ENCODE peak calls at places on chromosomes 13 and 19, in six cellular contexts. One of them, this sample, is unnamed.

GRCh38 chr19:43575955-43576451 is 402 bp downstream of the PINLYP start:
- DNase-seq in fibroblast of lung: no peak
- DNase-seq in neural progenitor cell: no peak
- DNase-seq in sigmoid colon: no peak
- DNase-seq in cardiac muscle cell: no peak
- DNase-seq in breast epithelium: no peak
- DNase-seq in this sample: no peak

GRCh38 chr13:51895906-51896888 is 34.4 kb downstream of the CCDC70 start:
- DNase-seq in fibroblast of lung: peak; percentile 50
- DNase-seq in neural progenitor cell: peak; percentile 74
- DNase-seq in sigmoid colon: no peak
- DNase-seq in cardiac muscle cell: peak; percentile 77
- DNase-seq in breast epithelium: no peak
- DNase-seq in this sample: peak; percentile 40

GRCh38 chr19:18074192-18074591 is 12.5 kb downstream of the IL12RB1 start:
- DNase-seq in fibroblast of lung: no peak
- DNase-seq in neural progenitor cell: no peak
- DNase-seq in sigmoid colon: no peak
- DNase-seq in cardiac muscle cell: no peak
- DNase-seq in breast epithelium: no peak
- DNase-seq in this sample: no peak

GRCh38 chr13:45321230-45321629 is 19.8 kb downstream of the TPT1 start:
- DNase-seq in fibroblast of lung: no peak
- DNase-seq in neural progenitor cell: no peak
- DNase-seq in sigmoid colon: no peak
- DNase-seq in cardiac muscle cell: no peak
- DNase-seq in breast epithelium: no peak
- DNase-seq in this sample: no peak

GRCh38 chr13:94997126-94997525 is 284.8 kb upstream of the SOX21 start:
- DNase-seq in fibroblast of lung: no peak
- DNase-seq in neural progenitor cell: no peak
- DNase-seq in sigmoid colon: no peak
- DNase-seq in cardiac muscle cell: peak; percentile 37
- DNase-seq in breast epithelium: no peak
- DNase-seq in this sample: no peak

GRCh38 chr19:16325161-16325527 is 518 bp downstream of the KLF2 start:
- DNase-seq in fibroblast of lung: no peak
- DNase-seq in neural progenitor cell: peak; percentile 61
- DNase-seq in sigmoid colon: peak; percentile 82
- DNase-seq in cardiac muscle cell: no peak
- DNase-seq in breast epithelium: no peak
- DNase-seq in this sample: peak; percentile 43

GRCh38 chr19:6480843-6481415 is 658 bp downstream of the DENND1C start:
- DNase-seq in fibroblast of lung: no peak
- DNase-seq in neural progenitor cell: no peak
- DNase-seq in sigmoid colon: no peak
- DNase-seq in cardiac muscle cell: no peak
- DNase-seq in breast epithelium: no peak
- DNase-seq in this sample: no peak

GRCh38 chr13:39864221-39864620 is 208.8 kb downstream of the COG6 start:
- DNase-seq in fibroblast of lung: no peak
- DNase-seq in neural progenitor cell: no peak
- DNase-seq in sigmoid colon: no peak
- DNase-seq in cardiac muscle cell: no peak
- DNase-seq in breast epithelium: no peak
- DNase-seq in this sample: no peak

GRCh38 chr13:101706651-101707050 is 254.2 kb downstream of the ITGBL1 start:
- DNase-seq in fibroblast of lung: peak; percentile 80
- DNase-seq in neural progenitor cell: no peak
- DNase-seq in sigmoid colon: no peak
- DNase-seq in cardiac muscle cell: peak; percentile 74
- DNase-seq in breast epithelium: peak; percentile 30
- DNase-seq in this sample: no peak

GRCh38 chr19:9936151-9937000 is at the start of gene OLFM2:
- DNase-seq in fibroblast of lung: no peak
- DNase-seq in neural progenitor cell: peak; percentile 90
- DNase-seq in sigmoid colon: no peak
- DNase-seq in cardiac muscle cell: no peak
- DNase-seq in breast epithelium: no peak
- DNase-seq in this sample: no peak

GRCh38 chr19:17035842-17036424 is 9.3 kb upstream of the CPAMD8 start:
- DNase-seq in fibroblast of lung: no peak
- DNase-seq in neural progenitor cell: no peak
- DNase-seq in sigmoid colon: peak; percentile 75
- DNase-seq in cardiac muscle cell: no peak
- DNase-seq in breast epithelium: no peak
- DNase-seq in this sample: peak; percentile 29

GRCh38 chr13:75418997-75419396 is 63.0 kb downstream of the TBC1D4 start:
- DNase-seq in fibroblast of lung: no peak
- DNase-seq in neural progenitor cell: no peak
- DNase-seq in sigmoid colon: no peak
- DNase-seq in cardiac muscle cell: peak; percentile 71
- DNase-seq in breast epithelium: no peak
- DNase-seq in this sample: no peak

GRCh38 chr19:54724644-54725043 is 402 bp downstream of the KIR3DL3 start:
- DNase-seq in fibroblast of lung: no peak
- DNase-seq in neural progenitor cell: no peak
- DNase-seq in sigmoid colon: no peak
- DNase-seq in cardiac muscle cell: no peak
- DNase-seq in breast epithelium: no peak
- DNase-seq in this sample: no peak

GRCh38 chr19:57293719-57294118 is 13.4 kb downstream of the ZNF460 start:
- DNase-seq in fibroblast of lung: no peak
- DNase-seq in neural progenitor cell: no peak
- DNase-seq in sigmoid colon: no peak
- DNase-seq in cardiac muscle cell: no peak
- DNase-seq in breast epithelium: no peak
- DNase-seq in this sample: no peak
- H3K36me3 ChIP-seq in fibroblast of lung: peaks cover 23% of the 10 kb centered on the region
- H3K36me3 ChIP-seq in neural progenitor cell: peaks cover 28% of the 10 kb centered on the region
- H3K36me3 ChIP-seq in sigmoid colon: peaks cover 57% of the 10 kb centered on the region
- H3K36me3 ChIP-seq in cardiac muscle cell: peaks cover 45% of the 10 kb centered on the region
- H3K36me3 ChIP-seq in breast epithelium: peaks cover 22% of the 10 kb centered on the region
- H3K36me3 ChIP-seq in this sample: peaks cover 90% of the 10 kb centered on the region

GRCh38 chr13:24357756-24358155 is 48.4 kb downstream of the C1QTNF9 start:
- DNase-seq in fibroblast of lung: no peak
- DNase-seq in neural progenitor cell: no peak
- DNase-seq in sigmoid colon: no peak
- DNase-seq in cardiac muscle cell: no peak
- DNase-seq in breast epithelium: no peak
- DNase-seq in this sample: no peak
- H3K27ac ChIP-seq in fibroblast of lung: no peak overlapping the region
- H3K27ac ChIP-seq in neural progenitor cell: no peak overlapping the region
- H3K27ac ChIP-seq in sigmoid colon: no peak overlapping the region
- H3K27ac ChIP-seq in cardiac muscle cell: no peak overlapping the region
- H3K27ac ChIP-seq in breast epithelium: no peak overlapping the region
- H3K27ac ChIP-seq in this sample: no peak overlapping the region

GRCh38 chr13:30730526-30730925 is 4.8 kb upstream of the ALOX5AP start:
- DNase-seq in fibroblast of lung: no peak
- DNase-seq in neural progenitor cell: peak; percentile 68
- DNase-seq in sigmoid colon: no peak
- DNase-seq in cardiac muscle cell: no peak
- DNase-seq in breast epithelium: no peak
- DNase-seq in this sample: no peak
- TF ChIP-seq CTCF in fibroblast of lung: no peak
- TF ChIP-seq CTCF in neural progenitor cell: no peak
- TF ChIP-seq CTCF in sigmoid colon: no peak
- TF ChIP-seq CTCF in cardiac muscle cell: no peak
- TF ChIP-seq CTCF in breast epithelium: no peak
- TF ChIP-seq CTCF in this sample: no peak

GRCh38 chr19:48476176-48476575 is 7.0 kb downstream of the CYTH2 start:
- DNase-seq in fibroblast of lung: no peak
- DNase-seq in neural progenitor cell: no peak
- DNase-seq in sigmoid colon: no peak
- DNase-seq in cardiac muscle cell: no peak
- DNase-seq in breast epithelium: no peak
- DNase-seq in this sample: no peak
- H3K36me3 ChIP-seq in fibroblast of lung: peaks cover 30% of the 10 kb centered on the region
- H3K36me3 ChIP-seq in neural progenitor cell: peaks cover 4% of the 10 kb centered on the region
- H3K36me3 ChIP-seq in sigmoid colon: peaks cover 61% of the 10 kb centered on the region
- H3K36me3 ChIP-seq in cardiac muscle cell: peaks cover 60% of the 10 kb centered on the region
- H3K36me3 ChIP-seq in breast epithelium: no peaks in the 10 kb centered on the region
- H3K36me3 ChIP-seq in this sample: peaks cover 80% of the 10 kb centered on the region

GRCh38 chr19:48866692-48867091 is 1.7 kb downstream of the PLEKHA4 start:
- DNase-seq in fibroblast of lung: no peak
- DNase-seq in neural progenitor cell: no peak
- DNase-seq in sigmoid colon: no peak
- DNase-seq in cardiac muscle cell: no peak
- DNase-seq in breast epithelium: no peak
- DNase-seq in this sample: no peak

GRCh38 chr19:48867119-48867921 is 1.1 kb downstream of the PLEKHA4 start:
- DNase-seq in fibroblast of lung: no peak
- DNase-seq in neural progenitor cell: no peak
- DNase-seq in sigmoid colon: no peak
- DNase-seq in cardiac muscle cell: peak; percentile 35
- DNase-seq in breast epithelium: no peak
- DNase-seq in this sample: no peak

GRCh38 chr19:48870048-48870447 is 1.6 kb upstream of the PLEKHA4 start:
- DNase-seq in fibroblast of lung: no peak
- DNase-seq in neural progenitor cell: no peak
- DNase-seq in sigmoid colon: no peak
- DNase-seq in cardiac muscle cell: no peak
- DNase-seq in breast epithelium: no peak
- DNase-seq in this sample: no peak

GRCh38 chr19:48867922-48868195 is 558 bp downstream of the PLEKHA4 start:
- DNase-seq in fibroblast of lung: no peak
- DNase-seq in neural progenitor cell: peak; percentile 6
- DNase-seq in sigmoid colon: peak; percentile 71
- DNase-seq in cardiac muscle cell: no peak
- DNase-seq in breast epithelium: no peak
- DNase-seq in this sample: peak; percentile 15

GRCh38 chr19:48868196-48868886 is at the start of gene PLEKHA4:
- DNase-seq in fibroblast of lung: peak; percentile 61
- DNase-seq in neural progenitor cell: peak; percentile 33
- DNase-seq in sigmoid colon: peak; percentile 89
- DNase-seq in cardiac muscle cell: peak; percentile 71
- DNase-seq in breast epithelium: peak; percentile 66
- DNase-seq in this sample: peak; percentile 84
- H3K27ac ChIP-seq in fibroblast of lung: peak within 1 kb of the TSS; percentile 86
- H3K27ac ChIP-seq in neural progenitor cell: peak within 1 kb of the TSS; percentile 8
- H3K27ac ChIP-seq in sigmoid colon: peak within 1 kb of the TSS; percentile 85
- H3K27ac ChIP-seq in cardiac muscle cell: peak within 1 kb of the TSS; percentile 88
- H3K27ac ChIP-seq in breast epithelium: peak within 1 kb of the TSS; percentile 92
- H3K27ac ChIP-seq in this sample: peak within 1 kb of the TSS; percentile 75

GRCh38 chr19:51948979-51949378 is 21.7 kb downstream of the ZNF613 start:
- DNase-seq in fibroblast of lung: peak; percentile 37
- DNase-seq in neural progenitor cell: no peak
- DNase-seq in sigmoid colon: no peak
- DNase-seq in cardiac muscle cell: peak; percentile 55
- DNase-seq in breast epithelium: no peak
- DNase-seq in this sample: peak; percentile 57

GRCh38 chr19:51946602-51947001 is 19.3 kb downstream of the ZNF613 start:
- DNase-seq in fibroblast of lung: no peak
- DNase-seq in neural progenitor cell: no peak
- DNase-seq in sigmoid colon: no peak
- DNase-seq in cardiac muscle cell: no peak
- DNase-seq in breast epithelium: no peak
- DNase-seq in this sample: no peak

GRCh38 chr19:51944798-51945552 is 17.7 kb downstream of the ZNF613 start:
- DNase-seq in fibroblast of lung: no peak
- DNase-seq in neural progenitor cell: no peak
- DNase-seq in sigmoid colon: no peak
- DNase-seq in cardiac muscle cell: no peak
- DNase-seq in breast epithelium: no peak
- DNase-seq in this sample: no peak
- TF ChIP-seq CTCF in fibroblast of lung: no peak
- TF ChIP-seq CTCF in neural progenitor cell: no peak
- TF ChIP-seq CTCF in sigmoid colon: no peak
- TF ChIP-seq CTCF in cardiac muscle cell: no peak
- TF ChIP-seq CTCF in breast epithelium: no peak
- TF ChIP-seq CTCF in this sample: no peak

GRCh38 chr19:48145596-48146254 is 24.4 kb downstream of the LIG1 start:
- DNase-seq in fibroblast of lung: no peak
- DNase-seq in neural progenitor cell: no peak
- DNase-seq in sigmoid colon: no peak
- DNase-seq in cardiac muscle cell: no peak
- DNase-seq in breast epithelium: no peak
- DNase-seq in this sample: no peak
- H3K36me3 ChIP-seq in fibroblast of lung: peaks cover 3% of the 10 kb centered on the region
- H3K36me3 ChIP-seq in neural progenitor cell: no peaks in the 10 kb centered on the region
- H3K36me3 ChIP-seq in sigmoid colon: no peaks in the 10 kb centered on the region
- H3K36me3 ChIP-seq in cardiac muscle cell: peaks cover 4% of the 10 kb centered on the region
- H3K36me3 ChIP-seq in breast epithelium: peaks cover 5% of the 10 kb centered on the region
- H3K36me3 ChIP-seq in this sample: no peaks in the 10 kb centered on the region

DNA sequence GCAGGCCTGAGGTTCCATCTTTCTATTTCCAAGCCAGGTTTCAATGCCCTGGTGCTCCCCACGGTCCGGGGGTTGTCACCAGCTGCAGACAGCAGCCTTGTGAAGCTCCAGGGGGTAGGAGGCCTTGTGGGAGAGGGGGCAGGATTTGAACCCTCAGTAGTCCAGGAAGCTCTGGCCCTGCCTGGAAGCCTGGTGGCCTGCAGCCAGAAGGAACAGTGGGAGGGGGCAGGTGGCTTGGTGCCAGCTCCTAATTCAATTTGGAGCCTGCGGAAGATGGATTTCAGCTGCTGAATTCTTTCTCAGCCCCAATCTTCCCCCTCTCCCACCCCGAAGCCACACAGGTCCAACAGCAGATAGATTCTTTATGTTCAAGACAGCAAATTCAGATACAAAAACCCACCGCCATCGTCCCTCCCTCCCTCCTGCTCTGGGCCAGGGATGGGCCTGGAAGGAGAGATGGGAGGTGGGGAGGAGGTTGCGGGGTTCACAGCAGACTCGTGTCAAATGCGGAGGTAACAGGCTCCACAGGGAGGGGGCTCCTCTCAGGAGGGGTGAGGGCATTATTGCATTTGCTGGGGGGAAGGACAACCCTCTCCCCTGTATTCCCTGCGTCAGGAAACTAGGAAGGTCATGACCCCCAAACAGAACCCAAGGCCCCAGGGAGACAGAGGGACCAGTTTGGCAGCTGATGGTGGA is 2.4 kb upstream of the PTGER1 start:
- DNase-seq in fibroblast of lung: peak; percentile 47
- DNase-seq in neural progenitor cell: no peak
- DNase-seq in sigmoid colon: no peak
- DNase-seq in cardiac muscle cell: peak; percentile 87
- DNase-seq in breast epithelium: no peak
- DNase-seq in this sample: no peak
- H3K27ac ChIP-seq in fibroblast of lung: no peak overlapping the region
- H3K27ac ChIP-seq in neural progenitor cell: no peak overlapping the region
- H3K27ac ChIP-seq in sigmoid colon: no peak overlapping the region
- H3K27ac ChIP-seq in cardiac muscle cell: no peak overlapping the region
- H3K27ac ChIP-seq in breast epithelium: no peak overlapping the region
- H3K27ac ChIP-seq in this sample: no peak overlapping the region

GRCh38 chr19:29873801-29874575 is 62.2 kb downstream of the CCNE1 start:
- DNase-seq in fibroblast of lung: no peak
- DNase-seq in neural progenitor cell: no peak
- DNase-seq in sigmoid colon: no peak
- DNase-seq in cardiac muscle cell: no peak
- DNase-seq in breast epithelium: no peak
- DNase-seq in this sample: no peak
- TF ChIP-seq CTCF in fibroblast of lung: no peak
- TF ChIP-seq CTCF in neural progenitor cell: peak; percentile 2
- TF ChIP-seq CTCF in sigmoid colon: no peak
- TF ChIP-seq CTCF in cardiac muscle cell: peak; percentile 8
- TF ChIP-seq CTCF in breast epithelium: no peak
- TF ChIP-seq CTCF in this sample: peak; percentile 5

This sample was measured in heart left ventricle.